ENCODE peak calls at places on chromosome 18, in eight cellular contexts. E is esophagus squamous epithelium, C is breast epithelium, K is endothelial cell of umbilical vein, I is K562, S is GM12892, X is heart left ventricle, N is HCT116. J is an unnamed sample.

GRCh38 chr18:28963481-28963880 is 786.6 kb upstream of the CDH2 start:
- DNase-seq in C (no peak), N (no peak), I (no peak), K (no peak), S (no peak), X (no peak), E (no peak), J (no peak)

GRCh38 chr18:77112161-77112801 is 20.3 kb downstream of the MBP start:
- DNase-seq in N (no peak), X (no peak), S (no peak), E (no peak), C (peak; percentile 48), K (no peak), I (no peak), J (no peak)

GRCh38 chr18:38453880-38454279 is 888.3 kb upstream of the CELF4 start:
- DNase-seq in K (no peak), C (no peak), E (no peak), I (no peak), X (no peak), N (no peak), S (no peak), J (no peak)

GRCh38 chr18:31049189-31049588 is 6.6 kb upstream of the DSC3 start:
- DNase-seq in I (peak; percentile 85), K (no peak), C (no peak), S (no peak), X (no peak), E (no peak), N (no peak), J (no peak)

GRCh38 chr18:452801-453200 is 47.7 kb downstream of the COLEC12 start:
- DNase-seq in C (no peak), X (no peak), E (no peak), I (no peak), N (no peak), S (no peak), K (no peak), J (no peak)

GRCh38 chr18:45805551-45805950 is 19.9 kb upstream of the SIGLEC15 start:
- DNase-seq in I (no peak), N (no peak), E (no peak), X (no peak), S (no peak), C (no peak), K (no peak), J (no peak)

GRCh38 chr18:37270046-37270665 is 295.4 kb downstream of the CELF4 start:
- DNase-seq in S (no peak), I (peak; percentile 76), C (no peak), K (peak; percentile 38), X (peak; percentile 29), N (no peak), E (no peak), J (no peak)

GRCh38 chr18:60662491-60662890 is 289.9 kb upstream of the MC4R start:
- DNase-seq in X (no peak), N (no peak), I (no peak), K (no peak), S (no peak), C (no peak), E (no peak), J (no peak)

GRCh38 chr18:304887-305529 is 37.2 kb upstream of the THOC1 start:
- DNase-seq in E (no peak), N (no peak), X (no peak), I (no peak), K (no peak), S (no peak), C (no peak), J (no peak)

GRCh38 chr18:47594063-47594462 is 336.4 kb downstream of the SMAD2 start:
- DNase-seq in S (no peak), N (no peak), E (no peak), C (no peak), X (no peak), I (no peak), K (no peak), J (no peak)

GRCh38 chr18:45760443-45761036 is 36.6 kb downstream of the SLC14A1 start:
- DNase-seq in X (no peak), K (no peak), E (no peak), C (no peak), I (no peak), S (no peak), N (no peak), J (no peak)

GRCh38 chr18:48818329-48819254 is 132.2 kb downstream of the SMAD7 start:
- DNase-seq in K (no peak), X (no peak), N (no peak), C (peak; percentile 39), I (no peak), E (no peak), S (no peak), J (no peak)

GRCh38 chr18:75003089-75003488 is 205.8 kb downstream of the PTGR3 start:
- DNase-seq in X (no peak), I (no peak), N (no peak), C (no peak), E (no peak), S (no peak), K (peak; percentile 30), J (no peak)

GRCh38 chr18:34203866-34204265 is 20.8 kb downstream of the NOL4 start:
- DNase-seq in K (no peak), X (no peak), C (no peak), N (no peak), I (no peak), S (no peak), E (no peak), J (no peak)

GRCh38 chr18:61942072-61942471 is 49.3 kb upstream of the RNF152 start:
- DNase-seq in S (no peak), I (no peak), N (no peak), X (no peak), K (no peak), C (no peak), E (no peak), J (no peak)

GRCh38 chr18:24078391-24078790 is 60.5 kb upstream of the CABYR start:
- DNase-seq in N (no peak), X (no peak), C (no peak), K (no peak), I (no peak), E (no peak), S (no peak), J (no peak)

GRCh38 chr18:47342566-47342965 is 91.1 kb upstream of the SKOR2 start:
- DNase-seq in N (no peak), E (no peak), K (no peak), X (no peak), C (no peak), S (no peak), I (no peak), J (no peak)

GRCh38 chr18:46939337-46939963 is 22.0 kb downstream of the KATNAL2 start:
- DNase-seq in C (no peak), S (no peak), N (no peak), I (no peak), X (no peak), K (no peak), E (no peak), J (peak; percentile 26)

GRCh38 chr18:24530630-24531111 is 70.2 kb downstream of the HRH4 start:
- DNase-seq in K (peak; percentile 81), X (no peak), N (peak; percentile 42), C (no peak), E (no peak), I (peak; percentile 14), S (no peak), J (no peak)

GRCh38 chr18:27075828-27076227 is 109.3 kb downstream of the CHST9 start:
- DNase-seq in X (no peak), N (no peak), K (no peak), I (no peak), E (no peak), S (no peak), C (no peak), J (no peak)

GRCh38 chr18:526681-527080 is 26.2 kb upstream of the COLEC12 start:
- DNase-seq in C (no peak), N (no peak), K (peak; percentile 45), S (no peak), X (no peak), E (no peak), I (no peak), J (no peak)

GRCh38 chr18:5693637-5694175 is 149.9 kb upstream of the EPB41L3 start:
- DNase-seq in K (no peak), I (no peak), E (no peak), C (no peak), N (no peak), S (no peak), X (no peak), J (no peak)
- TF ChIP-seq POLR2A in K (no peak), I (no peak), E (no peak), C (no peak), N (no peak), S (no peak), X (no peak), J (no peak)

GRCh38 chr18:63311481-63312409 is 7.8 kb downstream of the BCL2 start:
- DNase-seq in X (no peak), S (no peak), N (no peak), I (no peak), C (no peak), K (no peak), E (no peak), J (no peak)

GRCh38 chr18:63312731-63313408 is 6.7 kb downstream of the BCL2 start:
- DNase-seq in N (no peak), E (no peak), X (no peak), C (no peak), K (no peak), S (no peak), I (no peak), J (no peak)

GRCh38 chr18:63314062-63314790 is 5.3 kb downstream of the BCL2 start:
- DNase-seq in X (no peak), E (no peak), K (no peak), N (no peak), C (no peak), S (no peak), I (no peak), J (no peak)

GRCh38 chr18:63314991-63315662 is 4.4 kb downstream of the BCL2 start:
- DNase-seq in S (no peak), N (no peak), K (no peak), E (no peak), I (no peak), X (no peak), C (no peak), J (no peak)

GRCh38 chr18:63313409-63313917 is 6.1 kb downstream of the BCL2 start:
- DNase-seq in X (no peak), N (no peak), K (no peak), I (no peak), C (no peak), S (no peak), E (no peak), J (no peak)
- TF ChIP-seq POLR2A in X (no peak), N (no peak), K (no peak), I (no peak), C (no peak), S (no peak), E (no peak), J (no peak)

GRCh38 chr18:9913526-9914333 is at the start of gene VAPA:
- DNase-seq in C (peak; percentile 93), X (peak; percentile 95), I (peak; percentile 99), S (peak; percentile 86), N (peak; percentile 90), E (peak; percentile 74), K (peak; percentile 99), J (peak; percentile 93)
- TF ChIP-seq POLR2A in C (peak; percentile 90), X (peak; percentile 87), I (peak; percentile 96), S (peak; percentile 87), N (peak; percentile 63), E (peak; percentile 96), K (peak; percentile 77), J (peak; percentile 73)

DNA sequence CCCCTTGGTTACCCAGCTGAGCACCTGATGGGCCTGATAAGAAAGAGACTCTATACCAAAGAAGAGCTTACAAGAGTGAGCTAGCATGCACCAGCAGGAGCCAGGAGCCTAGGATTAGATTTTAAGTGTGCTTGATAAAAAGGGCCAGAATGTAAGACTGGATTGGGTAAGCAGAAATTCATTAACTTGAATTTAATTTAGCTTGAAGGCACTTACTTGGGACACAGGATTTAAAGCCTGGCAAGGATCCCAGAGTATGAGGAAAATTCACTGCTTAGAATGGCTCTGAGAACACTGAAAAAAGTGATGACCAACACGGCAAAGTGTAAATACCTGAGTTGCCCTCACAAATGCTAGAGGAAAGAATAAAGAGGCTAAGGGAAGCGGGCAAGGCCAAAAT is 91.3 kb upstream of the RBBP8 start:
- DNase-seq in K (no peak), S (no peak), X (no peak), E (no peak), N (no peak), C (no peak), I (no peak), J (no peak)
- TF ChIP-seq POLR2A in K (no peak), S (no peak), X (no peak), E (no peak), N (no peak), C (no peak), I (no peak), J (no peak)